ENCODE peak calls at places on chromosomes 3 and 15, in seven cellular contexts. P is progenitor cell of endocrine pancreas, W is HFF-Myc, I is astrocyte of the spinal cord, O is A172, B is BE2C, U is ELR. E is an unnamed sample.

GRCh38 chr15:58967479-58967878 is 20.0 kb upstream of the RNF111 start:
- DNase-seq in B (no peak), P (no peak), I (no peak), U (no peak), O (no peak), W (no peak), E (no peak)

GRCh38 chr3:59043391-59043790 is 6.4 kb downstream of the CFAP20DC start:
- DNase-seq in P (no peak), U (no peak), I (no peak), O (no peak), W (no peak), B (peak), E (no peak)

GRCh38 chr3:12181301-12181700 is 22.6 kb upstream of the TIMP4 start:
- DNase-seq in P (no peak), W (no peak), O (no peak), I (no peak), B (no peak), U (no peak), E (no peak)

GRCh38 chr3:128585974-128586373 is 64.6 kb downstream of the RPN1 start:
- DNase-seq in P (no peak), I (no peak), W (no peak), O (no peak), U (peak), B (no peak), E (no peak)

GRCh38 chr15:49842331-49842730 is 221.5 kb downstream of the DTWD1 start:
- DNase-seq in P (no peak), U (no peak), O (no peak), W (no peak), B (no peak), I (no peak), E (no peak)

GRCh38 chr3:23954144-23954543 is 9.1 kb downstream of the NR1D2 start:
- DNase-seq in U (no peak), I (no peak), P (no peak), B (no peak), O (no peak), W (no peak), E (no peak)

GRCh38 chr3:129116482-129116946 is 5.1 kb downstream of the RAB43 start:
- DNase-seq in O (no peak), W (no peak), U (no peak), P (no peak), I (no peak), B (no peak), E (no peak)

GRCh38 chr15:45795487-45796069 is 160.7 kb downstream of the SQOR start:
- DNase-seq in B (peak), O (peak), U (peak), P (peak), I (peak), W (no peak), E (peak)

GRCh38 chr15:58521293-58521991 is 89.7 kb downstream of the LIPC start:
- DNase-seq in P (no peak), I (peak), B (peak), O (peak), U (peak), W (peak), E (peak)

E was measured in RCC 7860.